ENCODE peak calls at places on chromosome 17, in eight cellular contexts. One of them, this sample, is unnamed.
A peak's percentile ranks its signal among the peaks of the same experiment; 100 is the strongest.

GRCh38 chr17:83050651-83051422 is 28.6 kb upstream of the METRNL start:
- DNase-seq in activated naive CD8-positive, alpha-beta T cell treated with anti-CD3 and anti-CD28 coated beads, Interleukin-2, amount 50 U/mL, for 24 hours: no peak
- DNase-seq in choroid plexus epithelial cell: no peak
- DNase-seq in NB4: no peak
- DNase-seq in ELR: no peak
- DNase-seq in NCI-H510A: peak; percentile 44
- DNase-seq in AG09319: no peak
- DNase-seq in GM12864: no peak
- DNase-seq in this sample: no peak

GRCh38 chr17:75146597-75146996 is 7.7 kb downstream of the JPT1 start:
- DNase-seq in activated naive CD8-positive, alpha-beta T cell treated with anti-CD3 and anti-CD28 coated beads, Interleukin-2, amount 50 U/mL, for 24 hours: no peak
- DNase-seq in GM12864: no peak
- DNase-seq in NB4: no peak
- DNase-seq in choroid plexus epithelial cell: peak; percentile 60
- DNase-seq in ELR: no peak
- DNase-seq in AG09319: no peak
- DNase-seq in NCI-H510A: no peak
- DNase-seq in this sample: no peak

GRCh38 chr17:83081561-83082201 is 2.3 kb downstream of the METRNL start:
- DNase-seq in NB4: no peak
- DNase-seq in GM12864: no peak
- DNase-seq in ELR: no peak
- DNase-seq in AG09319: peak; percentile 54
- DNase-seq in choroid plexus epithelial cell: no peak
- DNase-seq in NCI-H510A: no peak
- DNase-seq in activated naive CD8-positive, alpha-beta T cell treated with anti-CD3 and anti-CD28 coated beads, Interleukin-2, amount 50 U/mL, for 24 hours: peak; percentile 35
- DNase-seq in this sample: no peak

GRCh38 chr17:78962345-78962983 is 17.3 kb downstream of the LGALS3BP start:
- DNase-seq in choroid plexus epithelial cell: no peak
- DNase-seq in activated naive CD8-positive, alpha-beta T cell treated with anti-CD3 and anti-CD28 coated beads, Interleukin-2, amount 50 U/mL, for 24 hours: no peak
- DNase-seq in ELR: peak; percentile 88
- DNase-seq in NB4: peak; percentile 59
- DNase-seq in GM12864: no peak
- DNase-seq in NCI-H510A: no peak
- DNase-seq in AG09319: no peak
- DNase-seq in this sample: no peak

GRCh38 chr17:75152971-75153853 is 1.1 kb downstream of the JPT1 start:
- DNase-seq in ELR: peak; percentile 76
- DNase-seq in GM12864: no peak
- DNase-seq in AG09319: no peak
- DNase-seq in choroid plexus epithelial cell: peak; percentile 33
- DNase-seq in NCI-H510A: no peak
- DNase-seq in activated naive CD8-positive, alpha-beta T cell treated with anti-CD3 and anti-CD28 coated beads, Interleukin-2, amount 50 U/mL, for 24 hours: peak; percentile 42
- DNase-seq in NB4: peak; percentile 63
- DNase-seq in this sample: peak; percentile 8

GRCh38 chr17:10046786-10047609 is 141.9 kb upstream of the RCVRN start:
- DNase-seq in AG09319: no peak
- DNase-seq in choroid plexus epithelial cell: no peak
- DNase-seq in ELR: no peak
- DNase-seq in NB4: no peak
- DNase-seq in GM12864: no peak
- DNase-seq in NCI-H510A: no peak
- DNase-seq in activated naive CD8-positive, alpha-beta T cell treated with anti-CD3 and anti-CD28 coated beads, Interleukin-2, amount 50 U/mL, for 24 hours: no peak
- DNase-seq in this sample: no peak

GRCh38 chr17:19713462-19713861 is 2.9 kb downstream of the SLC47A2 start:
- DNase-seq in NB4: no peak
- DNase-seq in activated naive CD8-positive, alpha-beta T cell treated with anti-CD3 and anti-CD28 coated beads, Interleukin-2, amount 50 U/mL, for 24 hours: no peak
- DNase-seq in GM12864: no peak
- DNase-seq in AG09319: no peak
- DNase-seq in ELR: peak; percentile 14
- DNase-seq in choroid plexus epithelial cell: no peak
- DNase-seq in NCI-H510A: no peak
- DNase-seq in this sample: no peak

GRCh38 chr17:43720311-43721060 is 38.1 kb downstream of the SOST start:
- DNase-seq in AG09319: no peak
- DNase-seq in ELR: peak; percentile 82
- DNase-seq in NCI-H510A: peak; percentile 26
- DNase-seq in choroid plexus epithelial cell: peak; percentile 59
- DNase-seq in NB4: peak; percentile 48
- DNase-seq in GM12864: no peak
- DNase-seq in activated naive CD8-positive, alpha-beta T cell treated with anti-CD3 and anti-CD28 coated beads, Interleukin-2, amount 50 U/mL, for 24 hours: peak; percentile 80
- DNase-seq in this sample: no peak

GRCh38 chr17:59840908-59841666 is 51.7 kb downstream of the TUBD1 start:
- DNase-seq in AG09319: peak; percentile 41
- DNase-seq in choroid plexus epithelial cell: peak; percentile 76
- DNase-seq in activated naive CD8-positive, alpha-beta T cell treated with anti-CD3 and anti-CD28 coated beads, Interleukin-2, amount 50 U/mL, for 24 hours: no peak
- DNase-seq in ELR: peak; percentile 56
- DNase-seq in NCI-H510A: no peak
- DNase-seq in GM12864: no peak
- DNase-seq in NB4: no peak
- DNase-seq in this sample: no peak

GRCh38 chr17:4634981-4635380 is 6.5 kb downstream of the ALOX15 start:
- DNase-seq in choroid plexus epithelial cell: peak; percentile 15
- DNase-seq in NCI-H510A: no peak
- DNase-seq in activated naive CD8-positive, alpha-beta T cell treated with anti-CD3 and anti-CD28 coated beads, Interleukin-2, amount 50 U/mL, for 24 hours: no peak
- DNase-seq in GM12864: no peak
- DNase-seq in NB4: peak; percentile 20
- DNase-seq in AG09319: no peak
- DNase-seq in ELR: no peak
- DNase-seq in this sample: no peak

GRCh38 chr17:65554568-65555223 is 6.8 kb downstream of the AXIN2 start:
- DNase-seq in NB4: no peak
- DNase-seq in GM12864: no peak
- DNase-seq in ELR: no peak
- DNase-seq in choroid plexus epithelial cell: no peak
- DNase-seq in NCI-H510A: peak; percentile 69
- DNase-seq in activated naive CD8-positive, alpha-beta T cell treated with anti-CD3 and anti-CD28 coated beads, Interleukin-2, amount 50 U/mL, for 24 hours: no peak
- DNase-seq in AG09319: no peak
- DNase-seq in this sample: no peak

GRCh38 chr17:72135546-72136325 is 14.9 kb downstream of the SOX9 start:
- DNase-seq in GM12864: no peak
- DNase-seq in activated naive CD8-positive, alpha-beta T cell treated with anti-CD3 and anti-CD28 coated beads, Interleukin-2, amount 50 U/mL, for 24 hours: no peak
- DNase-seq in AG09319: no peak
- DNase-seq in ELR: no peak
- DNase-seq in NCI-H510A: no peak
- DNase-seq in choroid plexus epithelial cell: peak; percentile 45
- DNase-seq in NB4: no peak
- DNase-seq in this sample: no peak

GRCh38 chr17:49798738-49799137 is 10.3 kb downstream of the KAT7 start:
- DNase-seq in activated naive CD8-positive, alpha-beta T cell treated with anti-CD3 and anti-CD28 coated beads, Interleukin-2, amount 50 U/mL, for 24 hours: no peak
- DNase-seq in GM12864: no peak
- DNase-seq in choroid plexus epithelial cell: no peak
- DNase-seq in NB4: no peak
- DNase-seq in NCI-H510A: no peak
- DNase-seq in ELR: no peak
- DNase-seq in AG09319: no peak
- DNase-seq in this sample: no peak

GRCh38 chr17:7436556-7437368 is 1.5 kb downstream of the TMEM102 start:
- DNase-seq in NCI-H510A: peak; percentile 53
- DNase-seq in choroid plexus epithelial cell: peak; percentile 72
- DNase-seq in ELR: peak; percentile 85
- DNase-seq in AG09319: peak; percentile 47
- DNase-seq in activated naive CD8-positive, alpha-beta T cell treated with anti-CD3 and anti-CD28 coated beads, Interleukin-2, amount 50 U/mL, for 24 hours: peak; percentile 84
- DNase-seq in NB4: peak; percentile 86
- DNase-seq in GM12864: no peak
- DNase-seq in this sample: no peak

GRCh38 chr17:45235071-45236001 is 13.7 kb downstream of the FMNL1 start:
- DNase-seq in NCI-H510A: no peak
- DNase-seq in GM12864: no peak
- DNase-seq in NB4: peak; percentile 83
- DNase-seq in choroid plexus epithelial cell: peak; percentile 88
- DNase-seq in ELR: peak; percentile 84
- DNase-seq in AG09319: no peak
- DNase-seq in activated naive CD8-positive, alpha-beta T cell treated with anti-CD3 and anti-CD28 coated beads, Interleukin-2, amount 50 U/mL, for 24 hours: peak; percentile 84
- DNase-seq in this sample: peak; percentile 55

GRCh38 chr17:77320501-77321256 is 179.9 kb downstream of the SEC14L1 start:
- DNase-seq in ELR: peak; percentile 87
- DNase-seq in choroid plexus epithelial cell: peak; percentile 60
- DNase-seq in GM12864: no peak
- DNase-seq in activated naive CD8-positive, alpha-beta T cell treated with anti-CD3 and anti-CD28 coated beads, Interleukin-2, amount 50 U/mL, for 24 hours: no peak
- DNase-seq in NB4: peak; percentile 75
- DNase-seq in NCI-H510A: no peak
- DNase-seq in AG09319: peak; percentile 29
- DNase-seq in this sample: peak; percentile 46

GRCh38 chr17:50928662-50929061 is 62.5 kb upstream of the TOB1 start:
- DNase-seq in NCI-H510A: no peak
- DNase-seq in GM12864: no peak
- DNase-seq in AG09319: no peak
- DNase-seq in ELR: no peak
- DNase-seq in NB4: peak; percentile 46
- DNase-seq in choroid plexus epithelial cell: no peak
- DNase-seq in activated naive CD8-positive, alpha-beta T cell treated with anti-CD3 and anti-CD28 coated beads, Interleukin-2, amount 50 U/mL, for 24 hours: no peak
- DNase-seq in this sample: no peak